ENCODE peak calls at places on chromosomes 6 and 20, in seven cellular contexts. T is GM13977; U is dorsolateral prefrontal cortex; J is iPS-NIHi11; A is cardiac septum; S is stimulated activated naive CD8-positive, alpha-beta T cell treated with anti-CD3 and anti-CD28 coated beads, Interleukin-15, Interleukin-2, amounts not matched to agents 100 U/mL and 50 U/mL, for 24 hours; H is heart right ventricle. P is an unnamed sample.

GRCh38 chr6:113110211-113110610 is 746.9 kb upstream of the MARCKS start:
- DNase-seq in T (no peak), U (no peak), J (no peak), A (no peak), S (no peak), H (no peak), P (no peak)

GRCh38 chr20:45311589-45312211 is 3.6 kb upstream of the MATN4 start:
- DNase-seq in T (peak; percentile 88), U (no peak), J (peak; percentile 93), A (no peak), S (peak; percentile 82), H (no peak), P (peak; percentile 17)

GRCh38 chr20:33584976-33585375 is 77.2 kb upstream of the C20orf144 start:
- DNase-seq in T (no peak), U (no peak), J (no peak), A (no peak), S (no peak), H (no peak), P (peak; percentile 32)

GRCh38 chr6:167827062-167827587 is 414 bp downstream of the AFDN start:
- DNase-seq in T (peak; percentile 85), U (peak; percentile 49), J (peak; percentile 73), A (no peak), S (peak; percentile 28), H (peak; percentile 14), P (no peak)

GRCh38 chr6:152859225-152859624 is 108.6 kb downstream of the VIP start:
- DNase-seq in T (no peak), U (no peak), J (no peak), A (no peak), S (no peak), H (no peak), P (no peak)

GRCh38 chr20:14491436-14491835 is 154.0 kb upstream of the FLRT3 start:
- DNase-seq in T (no peak), U (no peak), J (no peak), A (no peak), S (no peak), H (no peak), P (no peak)

GRCh38 chr20:62482136-62482833 is 6.5 kb upstream of the GATA5 start:
- DNase-seq in T (no peak), U (no peak), J (no peak), A (no peak), S (no peak), H (no peak), P (no peak)

GRCh38 chr20:10387686-10388085 is 46.3 kb downstream of the MKKS start:
- DNase-seq in T (no peak), U (no peak), J (no peak), A (no peak), S (no peak), H (no peak), P (no peak)

GRCh38 chr20:13325033-13325432 is 104.0 kb downstream of the ISM1 start:
- DNase-seq in T (no peak), U (no peak), J (peak; percentile 50), A (no peak), S (peak; percentile 34), H (no peak), P (no peak)

GRCh38 chr20:50475879-50476292 is 34.3 kb upstream of the PTPN1 start:
- DNase-seq in T (no peak), U (no peak), J (peak; percentile 17), A (no peak), S (no peak), H (no peak), P (peak; percentile 46)

GRCh38 chr20:37479275-37479674 is 41.8 kb upstream of the NNAT start:
- DNase-seq in T (no peak), U (no peak), J (no peak), A (no peak), S (no peak), H (no peak), P (no peak)

GRCh38 chr6:52577022-52577777 is at the start of gene TRAM2:
- DNase-seq in T (peak; percentile 88), U (peak; percentile 83), J (peak; percentile 92), A (peak; percentile 93), S (peak; percentile 75), H (peak; percentile 86), P (peak; percentile 62)

GRCh38 chr20:38555395-38555794 is 25.6 kb upstream of the ADIG start:
- DNase-seq in T (no peak), U (no peak), J (no peak), A (no peak), S (no peak), H (no peak), P (no peak)

GRCh38 chr20:41030536-41031242 is 2.1 kb downstream of the TOP1 start:
- DNase-seq in T (peak; percentile 17), U (no peak), J (no peak), A (no peak), S (no peak), H (no peak), P (peak; percentile 46)

GRCh38 chr20:20204326-20204725 is 152.0 kb downstream of the CFAP61 start:
- DNase-seq in T (no peak), U (no peak), J (no peak), A (no peak), S (no peak), H (no peak), P (no peak)

GRCh38 chr20:46366826-46367225 is 39.6 kb downstream of the ELMO2 start:
- DNase-seq in T (no peak), U (no peak), J (no peak), A (no peak), S (no peak), H (no peak), P (no peak)

GRCh38 chr20:45822863-45823262 is 4.2 kb downstream of the TNNC2 start:
- DNase-seq in T (no peak), U (peak; percentile 71), J (peak; percentile 29), A (no peak), S (no peak), H (no peak), P (no peak)

GRCh38 chr6:129370268-129370916 is 339.6 kb downstream of the ARHGAP18 start:
- DNase-seq in T (peak; percentile 12), U (peak; percentile 52), J (peak; percentile 30), A (no peak), S (peak; percentile 58), H (peak; percentile 38), P (peak; percentile 30)

GRCh38 chr20:57033994-57034393 is 232.4 kb downstream of the BMP7 start:
- DNase-seq in T (no peak), U (no peak), J (no peak), A (no peak), S (no peak), H (no peak), P (no peak)

GRCh38 chr6:156905801-156906200 is 128.6 kb downstream of the ARID1B start:
- DNase-seq in T (no peak), U (no peak), J (no peak), A (no peak), S (no peak), H (no peak), P (no peak)

GRCh38 chr20:53660078-53660909 is 66.7 kb upstream of the ZNF217 start:
- DNase-seq in T (peak; percentile 38), U (no peak), J (no peak), A (no peak), S (peak; percentile 64), H (peak; percentile 36), P (no peak)

GRCh38 chr20:21781446-21782075 is 76.1 kb downstream of the PAX1 start:
- DNase-seq in T (no peak), U (no peak), J (peak; percentile 11), A (no peak), S (no peak), H (no peak), P (no peak)